ENCODE peak calls at places on chromosome 12, in seven cellular contexts. B is SK-N-SH, N is lung, W is PC-3, X is psoas muscle, E is neural progenitor cell, I is cardiac muscle cell. O is an unnamed sample.
A peak's percentile ranks its signal among the peaks of the same experiment; 100 is the strongest.

GRCh38 chr12:56103823-56104108 is 593 bp upstream of the PA2G4 start:
- DNase-seq in B (no peak), N (no peak), W (no peak), X (no peak), E (no peak), I (no peak), O (no peak)

GRCh38 chr12:75103822-75104221 is 105.8 kb downstream of the KCNC2 start:
- DNase-seq in B (no peak), N (no peak), W (no peak), X (no peak), E (no peak), I (no peak), O (no peak)

GRCh38 chr12:132689227-132689626 is 1.8 kb downstream of the PXMP2 start:
- DNase-seq in B (no peak), N (no peak), W (no peak), X (no peak), E (no peak), I (no peak), O (no peak)

GRCh38 chr12:54049164-54049563 is 4.5 kb upstream of the HOXC4 start:
- DNase-seq in B (no peak), N (no peak), W (no peak), X (no peak), E (no peak), I (no peak), O (no peak)

GRCh38 chr12:32446306-32447119 is 47.2 kb downstream of the FGD4 start:
- DNase-seq in B (no peak), N (no peak), W (no peak), X (no peak), E (peak; percentile 31), I (peak; percentile 60), O (no peak)

GRCh38 chr12:116525418-116526001 is 33.7 kb upstream of the MAP1LC3B2 start:
- DNase-seq in B (no peak), N (peak; percentile 56), W (peak; percentile 97), X (peak; percentile 74), E (no peak), I (no peak), O (peak; percentile 84)

GRCh38 chr12:106134294-106134949 is 4.3 kb downstream of the NUAK1 start:
- DNase-seq in B (no peak), N (no peak), W (no peak), X (no peak), E (no peak), I (no peak), O (no peak)

GRCh38 chr12:71591601-71592000 is 72.0 kb downstream of the ZFC3H1 start:
- DNase-seq in B (no peak), N (no peak), W (no peak), X (no peak), E (no peak), I (no peak), O (no peak)

GRCh38 chr12:13661005-13661887 is 320.2 kb downstream of the GRIN2B start:
- DNase-seq in B (peak; percentile 32), N (peak; percentile 36), W (peak; percentile 53), X (peak; percentile 12), E (peak; percentile 79), I (peak; percentile 77), O (peak; percentile 17)

GRCh38 chr12:4987076-4987775 is 56.5 kb upstream of the KCNA5 start:
- DNase-seq in B (no peak), N (no peak), W (no peak), X (no peak), E (no peak), I (no peak), O (no peak)

GRCh38 chr12:30110970-30111586 is 327.3 kb upstream of the TMTC1 start:
- DNase-seq in B (peak; percentile 19), N (no peak), W (peak; percentile 51), X (no peak), E (no peak), I (no peak), O (peak; percentile 2)

GRCh38 chr12:75971253-75971652 is 60.3 kb downstream of the PHLDA1 start:
- DNase-seq in B (no peak), N (no peak), W (no peak), X (no peak), E (no peak), I (no peak), O (no peak)

GRCh38 chr12:93107943-93108342 is 178.8 kb upstream of the EEA1 start:
- DNase-seq in B (no peak), N (no peak), W (no peak), X (no peak), E (no peak), I (no peak), O (no peak)
- H3K27ac ChIP-seq in B (peak overlapping the region; percentile 96), N (no peak overlapping the region), W (no peak overlapping the region), X (no peak overlapping the region), E (no peak overlapping the region), I (peak overlapping the region; percentile 64), O (no peak overlapping the region)

GRCh38 chr12:12017798-12018197 is 52.9 kb upstream of the BCL2L14 start:
- DNase-seq in B (no peak), N (no peak), W (no peak), X (no peak), E (peak; percentile 63), I (peak; percentile 42), O (no peak)
- TF ChIP-seq CTCF in B (peak; percentile 27), N (no peak), W (peak; percentile 42), X (peak; percentile 31), E (peak; percentile 67), I (peak; percentile 39), O (no peak)

GRCh38 chr12:65907465-65907864 is 83.2 kb downstream of the HMGA2 start:
- DNase-seq in B (no peak), N (no peak), W (no peak), X (no peak), E (no peak), I (no peak), O (no peak)
- H3K27ac ChIP-seq in B (peak overlapping the region; percentile 75), N (no peak overlapping the region), W (no peak overlapping the region), X (no peak overlapping the region), E (no peak overlapping the region), I (no peak overlapping the region), O (no peak overlapping the region)

GRCh38 chr12:98373019-98373554 is 142.3 kb upstream of the TMPO start:
- DNase-seq in B (peak; percentile 43), N (no peak), W (peak; percentile 68), X (no peak), E (peak; percentile 73), I (peak; percentile 57), O (peak; percentile 48)
- TF ChIP-seq CTCF in B (peak; percentile 82), N (peak; percentile 28), W (peak; percentile 74), X (peak; percentile 46), E (peak; percentile 87), I (peak; percentile 64), O (peak; percentile 57)

GRCh38 chr12:103857164-103857563 is 16.1 kb upstream of the NT5DC3 start:
- DNase-seq in B (no peak), N (no peak), W (no peak), X (no peak), E (no peak), I (no peak), O (no peak)
- H3K27ac ChIP-seq in B (no peak overlapping the region), N (no peak overlapping the region), W (no peak overlapping the region), X (no peak overlapping the region), E (no peak overlapping the region), I (no peak overlapping the region), O (peak overlapping the region; percentile 6)

GRCh38 chr12:121663610-121663929 is 5.9 kb downstream of the MORN3 start:
- DNase-seq in B (no peak), N (no peak), W (no peak), X (no peak), E (no peak), I (no peak), O (no peak)

GRCh38 chr12:121669525-121669908 is at the start of gene MORN3:
- DNase-seq in B (no peak), N (no peak), W (peak; percentile 29), X (no peak), E (no peak), I (no peak), O (no peak)

GRCh38 chr12:121673013-121673441 is 3.6 kb upstream of the MORN3 start:
- DNase-seq in B (peak; percentile 71), N (peak; percentile 33), W (no peak), X (peak; percentile 41), E (no peak), I (no peak), O (peak; percentile 29)

DNA sequence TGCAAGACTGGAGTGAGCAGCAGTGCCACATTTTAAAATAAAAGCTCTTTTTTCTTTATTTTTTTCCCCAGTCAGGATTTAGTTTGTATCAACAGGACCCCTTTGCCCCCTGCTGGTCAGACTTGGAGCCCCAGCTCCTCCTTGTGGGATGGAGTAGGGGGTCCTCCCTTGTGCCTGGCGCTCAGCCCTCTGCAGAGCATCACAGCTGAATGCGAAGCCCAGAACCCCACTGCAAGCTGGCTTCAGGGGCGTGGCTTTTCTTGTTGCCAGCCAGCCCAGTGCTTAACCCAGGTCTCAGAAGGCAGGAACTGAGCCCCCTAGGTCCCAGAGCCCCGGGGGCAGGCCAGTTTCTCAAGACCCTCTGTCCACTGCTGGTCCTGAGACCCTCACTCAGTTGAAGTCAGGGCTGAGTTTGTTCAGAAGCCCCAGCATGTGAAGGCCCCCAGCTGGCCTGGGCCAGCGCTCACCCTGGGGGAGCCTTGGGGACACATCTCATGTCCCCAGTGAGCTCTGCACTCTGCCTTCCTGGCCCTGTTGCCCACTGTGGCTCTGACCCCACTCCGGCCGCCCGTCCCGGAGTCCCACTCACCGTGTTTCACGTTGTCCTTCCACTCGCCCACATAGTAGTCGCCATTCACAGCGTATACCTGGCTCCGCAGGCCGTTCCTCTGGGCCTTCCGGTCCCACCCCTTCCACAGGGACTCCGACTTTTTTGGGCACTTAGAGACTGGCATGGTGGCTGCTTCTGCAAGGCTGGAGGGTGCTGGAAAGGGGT is 517 bp downstream of the MORN3 start:
- DNase-seq in B (peak; percentile 84), N (no peak), W (peak; percentile 61), X (peak; percentile 36), E (peak; percentile 86), I (peak; percentile 73), O (no peak)
- TF ChIP-seq CTCF in B (peak; percentile 79), N (peak; percentile 7), W (peak; percentile 88), X (peak; percentile 55), E (peak; percentile 69), I (peak; percentile 76), O (peak; percentile 48)

DNA sequence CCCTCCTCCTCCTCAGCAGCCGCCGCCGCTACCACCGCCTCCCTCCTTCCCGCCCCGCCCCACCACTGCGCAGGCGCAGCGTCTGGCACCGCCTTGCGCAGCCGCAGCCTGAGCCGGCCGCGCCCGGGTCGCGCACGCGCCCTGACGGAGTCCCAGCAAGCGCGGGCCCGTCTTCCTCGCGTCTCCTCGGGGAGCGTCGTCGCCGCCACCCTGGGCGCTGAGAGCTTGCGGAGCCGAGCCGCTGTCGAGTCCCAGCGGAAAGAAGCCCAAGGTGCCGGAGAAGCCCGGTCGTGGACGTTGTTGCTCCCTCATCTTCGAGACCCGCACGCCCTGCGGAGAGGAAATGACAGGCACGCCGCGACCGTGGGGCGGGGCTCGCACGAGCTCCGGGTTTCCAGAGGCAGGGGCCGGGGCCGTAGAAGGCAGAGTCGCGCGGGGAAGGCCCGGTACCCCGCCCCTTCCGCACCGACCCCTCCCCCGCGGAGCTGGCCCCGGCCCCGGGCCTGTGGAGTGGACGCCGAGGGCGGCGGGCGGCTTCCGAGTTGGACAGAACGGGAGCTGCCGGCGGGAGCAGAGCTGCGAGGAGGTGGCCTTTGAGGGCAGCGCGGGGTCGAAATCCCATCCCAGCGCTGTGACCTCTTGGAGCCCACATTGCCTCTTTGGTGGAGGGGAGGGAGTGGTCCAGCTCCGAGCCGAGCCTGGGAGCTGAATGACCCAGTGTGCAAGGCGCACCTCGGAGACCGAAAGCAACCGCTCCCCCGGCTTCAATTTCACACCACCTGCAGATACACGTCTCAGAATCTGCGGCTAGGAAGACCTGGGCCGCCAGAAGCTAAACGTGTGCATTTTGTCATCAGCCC is 469 bp upstream of the RAB35 start:
- DNase-seq in B (peak; percentile 100), N (peak; percentile 96), W (peak; percentile 97), X (peak; percentile 94), E (peak; percentile 98), I (peak; percentile 97), O (peak; percentile 99)
- H3K27ac ChIP-seq in B (peak overlapping the region; percentile 90), N (peak overlapping the region; percentile 98), W (peak overlapping the region; percentile 83), X (peak overlapping the region; percentile 87), E (peak overlapping the region; percentile 85), I (peak overlapping the region; percentile 89), O (peak overlapping the region; percentile 94)

GRCh38 chr12:100077367-100077766 is 65.3 kb downstream of the BLTP3B start:
- DNase-seq in B (peak; percentile 7), N (no peak), W (peak; percentile 10), X (no peak), E (no peak), I (no peak), O (no peak)
- TF ChIP-seq CTCF in B (no peak), N (no peak), W (peak; percentile 48), X (peak; percentile 21), E (peak; percentile 31), I (no peak), O (peak; percentile 18)

O was measured in RWPE1.